ENCODE peak calls at places on chromosomes 3 and 15, in six cellular contexts. One of them, this sample, is unnamed.

GRCh38 chr3:132004571-132004970 is 30.2 kb downstream of the CPNE4 start:
- DNase-seq in NCI-H2081: no peak
- DNase-seq in BJ: no peak
- DNase-seq in lower lobe of right lung: no peak
- DNase-seq in foreskin fibroblast: no peak
- DNase-seq in cardiac fibroblast: peak
- DNase-seq in this sample: no peak

GRCh38 chr3:131033480-131034080 is 6.9 kb downstream of the NEK11 start:
- DNase-seq in foreskin fibroblast: peak
- DNase-seq in cardiac fibroblast: peak
- DNase-seq in NCI-H2081: peak
- DNase-seq in lower lobe of right lung: no peak
- DNase-seq in BJ: no peak
- DNase-seq in this sample: peak

GRCh38 chr15:31091531-31091930 is 10.0 kb downstream of the TRPM1 start:
- DNase-seq in NCI-H2081: no peak
- DNase-seq in foreskin fibroblast: peak
- DNase-seq in cardiac fibroblast: peak
- DNase-seq in lower lobe of right lung: no peak
- DNase-seq in BJ: peak
- DNase-seq in this sample: no peak

GRCh38 chr3:13062647-13063046 is 10.6 kb downstream of the IQSEC1 start:
- DNase-seq in foreskin fibroblast: no peak
- DNase-seq in lower lobe of right lung: no peak
- DNase-seq in NCI-H2081: no peak
- DNase-seq in cardiac fibroblast: no peak
- DNase-seq in BJ: no peak
- DNase-seq in this sample: no peak

GRCh38 chr3:53402323-53402722 is 55.0 kb upstream of the DCP1A start:
- DNase-seq in NCI-H2081: no peak
- DNase-seq in cardiac fibroblast: no peak
- DNase-seq in lower lobe of right lung: no peak
- DNase-seq in foreskin fibroblast: no peak
- DNase-seq in BJ: no peak
- DNase-seq in this sample: no peak

GRCh38 chr15:68340711-68341671 is 63.4 kb downstream of the FEM1B start:
- DNase-seq in lower lobe of right lung: no peak
- DNase-seq in foreskin fibroblast: no peak
- DNase-seq in BJ: no peak
- DNase-seq in cardiac fibroblast: peak
- DNase-seq in NCI-H2081: no peak
- DNase-seq in this sample: no peak

GRCh38 chr3:16790432-16791379 is 94.0 kb upstream of the PLCL2 start:
- DNase-seq in lower lobe of right lung: no peak
- DNase-seq in NCI-H2081: no peak
- DNase-seq in BJ: no peak
- DNase-seq in cardiac fibroblast: no peak
- DNase-seq in foreskin fibroblast: no peak
- DNase-seq in this sample: no peak

GRCh38 chr3:134649106-134649705 is 1.6 kb downstream of the KY start:
- DNase-seq in BJ: no peak
- DNase-seq in lower lobe of right lung: no peak
- DNase-seq in cardiac fibroblast: no peak
- DNase-seq in NCI-H2081: no peak
- DNase-seq in foreskin fibroblast: no peak
- DNase-seq in this sample: no peak

GRCh38 chr15:73346735-73347312 is 21.9 kb downstream of the HCN4 start:
- DNase-seq in BJ: no peak
- DNase-seq in foreskin fibroblast: peak
- DNase-seq in lower lobe of right lung: peak
- DNase-seq in cardiac fibroblast: peak
- DNase-seq in NCI-H2081: no peak
- DNase-seq in this sample: no peak

GRCh38 chr3:38755130-38755529 is 60.9 kb downstream of the SCN10A start:
- DNase-seq in foreskin fibroblast: no peak
- DNase-seq in cardiac fibroblast: peak
- DNase-seq in NCI-H2081: no peak
- DNase-seq in lower lobe of right lung: no peak
- DNase-seq in BJ: no peak
- DNase-seq in this sample: no peak

GRCh38 chr15:71443538-71443937 is 328.3 kb downstream of the THSD4 start:
- DNase-seq in BJ: no peak
- DNase-seq in lower lobe of right lung: peak
- DNase-seq in foreskin fibroblast: peak
- DNase-seq in cardiac fibroblast: peak
- DNase-seq in NCI-H2081: peak
- DNase-seq in this sample: peak

GRCh38 chr15:36688310-36689102 is 109.1 kb downstream of the CDIN1 start:
- DNase-seq in BJ: no peak
- DNase-seq in foreskin fibroblast: peak
- DNase-seq in NCI-H2081: no peak
- DNase-seq in cardiac fibroblast: peak
- DNase-seq in lower lobe of right lung: no peak
- DNase-seq in this sample: no peak

GRCh38 chr15:94075349-94075748 is 156.0 kb upstream of the MCTP2 start:
- DNase-seq in NCI-H2081: no peak
- DNase-seq in foreskin fibroblast: no peak
- DNase-seq in cardiac fibroblast: no peak
- DNase-seq in BJ: no peak
- DNase-seq in lower lobe of right lung: no peak
- DNase-seq in this sample: no peak

GRCh38 chr3:13078158-13078905 is 5.1 kb upstream of the IQSEC1 start:
- DNase-seq in BJ: no peak
- DNase-seq in NCI-H2081: peak
- DNase-seq in lower lobe of right lung: no peak
- DNase-seq in foreskin fibroblast: no peak
- DNase-seq in cardiac fibroblast: no peak
- DNase-seq in this sample: peak

GRCh38 chr15:40257656-40258450 is 19.0 kb downstream of the PAK6 start:
- DNase-seq in lower lobe of right lung: no peak
- DNase-seq in BJ: no peak
- DNase-seq in cardiac fibroblast: no peak
- DNase-seq in NCI-H2081: no peak
- DNase-seq in foreskin fibroblast: no peak
- DNase-seq in this sample: no peak

GRCh38 chr3:72161870-72162617 is 377.1 kb upstream of the PROK2 start:
- DNase-seq in NCI-H2081: no peak
- DNase-seq in lower lobe of right lung: no peak
- DNase-seq in BJ: no peak
- DNase-seq in foreskin fibroblast: no peak
- DNase-seq in cardiac fibroblast: peak
- DNase-seq in this sample: peak

GRCh38 chr15:60077581-60078359 is 73.7 kb downstream of the FOXB1 start:
- DNase-seq in lower lobe of right lung: no peak
- DNase-seq in NCI-H2081: no peak
- DNase-seq in cardiac fibroblast: no peak
- DNase-seq in foreskin fibroblast: no peak
- DNase-seq in BJ: no peak
- DNase-seq in this sample: no peak

GRCh38 chr3:49277357-49277723 is 308 bp upstream of the C3orf62 start:
- DNase-seq in foreskin fibroblast: no peak
- DNase-seq in lower lobe of right lung: no peak
- DNase-seq in cardiac fibroblast: no peak
- DNase-seq in BJ: no peak
- DNase-seq in NCI-H2081: no peak
- DNase-seq in this sample: no peak

GRCh38 chr3:140292684-140293083 is 357.7 kb downstream of the CLSTN2 start:
- DNase-seq in lower lobe of right lung: no peak
- DNase-seq in foreskin fibroblast: peak
- DNase-seq in cardiac fibroblast: peak
- DNase-seq in NCI-H2081: no peak
- DNase-seq in BJ: peak
- DNase-seq in this sample: peak

GRCh38 chr15:28992340-28992864 is 106.6 kb downstream of the APBA2 start:
- DNase-seq in lower lobe of right lung: no peak
- DNase-seq in NCI-H2081: no peak
- DNase-seq in foreskin fibroblast: no peak
- DNase-seq in BJ: no peak
- DNase-seq in cardiac fibroblast: no peak
- DNase-seq in this sample: no peak

GRCh38 chr15:50107157-50107556 is 11.9 kb downstream of the ATP8B4 start:
- DNase-seq in foreskin fibroblast: no peak
- DNase-seq in NCI-H2081: no peak
- DNase-seq in BJ: no peak
- DNase-seq in lower lobe of right lung: no peak
- DNase-seq in cardiac fibroblast: no peak
- DNase-seq in this sample: no peak

GRCh38 chr3:43959498-43960447 is 269.0 kb downstream of the ABHD5 start:
- DNase-seq in cardiac fibroblast: no peak
- DNase-seq in BJ: no peak
- DNase-seq in NCI-H2081: no peak
- DNase-seq in foreskin fibroblast: no peak
- DNase-seq in lower lobe of right lung: no peak
- DNase-seq in this sample: no peak

GRCh38 chr3:150737874-150738679 is 24.9 kb downstream of the SIAH2 start:
- DNase-seq in foreskin fibroblast: peak
- DNase-seq in NCI-H2081: no peak
- DNase-seq in lower lobe of right lung: no peak
- DNase-seq in cardiac fibroblast: peak
- DNase-seq in BJ: no peak
- DNase-seq in this sample: no peak

This sample was measured in COR-L47.